ENCODE peak calls at places on chromosomes 12 and 14, in nine cellular contexts. One of them, this sample, is unnamed.

GRCh38 chr12:42960087-42960527 is 370.6 kb upstream of the PRICKLE1 start:
- DNase-seq in AG10803: no peak
- DNase-seq in cardiac fibroblast: no peak
- DNase-seq in fibroblast of pulmonary artery: no peak
- DNase-seq in fibroblast of lung: peak
- DNase-seq in GM12864: no peak
- DNase-seq in LNCaP clone FGC: no peak
- DNase-seq in H9: no peak
- DNase-seq in left ventricle myocardium inferior: no peak
- DNase-seq in this sample: peak

GRCh38 chr12:102095677-102096263 is 24.1 kb downstream of the NUP37 start:
- DNase-seq in LNCaP clone FGC: no peak
- DNase-seq in left ventricle myocardium inferior: no peak
- DNase-seq in AG10803: peak
- DNase-seq in fibroblast of pulmonary artery: peak
- DNase-seq in fibroblast of lung: peak
- DNase-seq in cardiac fibroblast: peak
- DNase-seq in GM12864: no peak
- DNase-seq in H9: no peak
- DNase-seq in this sample: peak

GRCh38 chr12:65533177-65533883 is 254.8 kb downstream of the MSRB3 start:
- DNase-seq in LNCaP clone FGC: no peak
- DNase-seq in fibroblast of pulmonary artery: peak
- DNase-seq in left ventricle myocardium inferior: no peak
- DNase-seq in GM12864: no peak
- DNase-seq in H9: no peak
- DNase-seq in AG10803: peak
- DNase-seq in fibroblast of lung: peak
- DNase-seq in cardiac fibroblast: no peak
- DNase-seq in this sample: peak

GRCh38 chr12:72201457-72201856 is 70.7 kb upstream of the TRHDE start:
- DNase-seq in cardiac fibroblast: no peak
- DNase-seq in fibroblast of pulmonary artery: no peak
- DNase-seq in H9: no peak
- DNase-seq in left ventricle myocardium inferior: no peak
- DNase-seq in fibroblast of lung: no peak
- DNase-seq in GM12864: no peak
- DNase-seq in LNCaP clone FGC: no peak
- DNase-seq in AG10803: no peak
- DNase-seq in this sample: no peak

GRCh38 chr12:2813214-2813554 is 716 bp downstream of the ITFG2 start:
- DNase-seq in fibroblast of pulmonary artery: no peak
- DNase-seq in fibroblast of lung: no peak
- DNase-seq in AG10803: no peak
- DNase-seq in H9: no peak
- DNase-seq in cardiac fibroblast: no peak
- DNase-seq in left ventricle myocardium inferior: no peak
- DNase-seq in LNCaP clone FGC: no peak
- DNase-seq in GM12864: no peak
- DNase-seq in this sample: no peak

GRCh38 chr14:101225729-101226152 is 322.2 kb upstream of the RTL1 start:
- DNase-seq in AG10803: no peak
- DNase-seq in LNCaP clone FGC: no peak
- DNase-seq in left ventricle myocardium inferior: no peak
- DNase-seq in fibroblast of pulmonary artery: no peak
- DNase-seq in cardiac fibroblast: no peak
- DNase-seq in GM12864: no peak
- DNase-seq in H9: no peak
- DNase-seq in fibroblast of lung: no peak
- DNase-seq in this sample: no peak

GRCh38 chr14:21136024-21136423 is 19.8 kb downstream of the OR5AU1 start:
- DNase-seq in left ventricle myocardium inferior: no peak
- DNase-seq in cardiac fibroblast: peak
- DNase-seq in LNCaP clone FGC: no peak
- DNase-seq in GM12864: no peak
- DNase-seq in H9: no peak
- DNase-seq in fibroblast of pulmonary artery: peak
- DNase-seq in AG10803: peak
- DNase-seq in fibroblast of lung: peak
- DNase-seq in this sample: peak

GRCh38 chr14:72699852-72700257 is 194.0 kb downstream of the DPF3 start:
- DNase-seq in fibroblast of lung: peak
- DNase-seq in cardiac fibroblast: peak
- DNase-seq in left ventricle myocardium inferior: peak
- DNase-seq in fibroblast of pulmonary artery: peak
- DNase-seq in LNCaP clone FGC: no peak
- DNase-seq in AG10803: peak
- DNase-seq in GM12864: no peak
- DNase-seq in H9: no peak
- DNase-seq in this sample: peak

GRCh38 chr12:85155791-85156190 is 119.6 kb downstream of the LRRIQ1 start:
- DNase-seq in GM12864: no peak
- DNase-seq in AG10803: peak
- DNase-seq in cardiac fibroblast: peak
- DNase-seq in fibroblast of pulmonary artery: peak
- DNase-seq in H9: no peak
- DNase-seq in fibroblast of lung: peak
- DNase-seq in left ventricle myocardium inferior: no peak
- DNase-seq in LNCaP clone FGC: peak
- DNase-seq in this sample: peak

GRCh38 chr12:108373111-108373510 is 34.0 kb upstream of the CMKLR1 start:
- DNase-seq in AG10803: no peak
- DNase-seq in fibroblast of lung: no peak
- DNase-seq in H9: no peak
- DNase-seq in left ventricle myocardium inferior: no peak
- DNase-seq in GM12864: no peak
- DNase-seq in LNCaP clone FGC: no peak
- DNase-seq in fibroblast of pulmonary artery: no peak
- DNase-seq in cardiac fibroblast: no peak
- DNase-seq in this sample: no peak

GRCh38 chr12:92290881-92291280 is 145.2 kb upstream of the BTG1 start:
- DNase-seq in cardiac fibroblast: no peak
- DNase-seq in LNCaP clone FGC: no peak
- DNase-seq in left ventricle myocardium inferior: no peak
- DNase-seq in AG10803: no peak
- DNase-seq in GM12864: no peak
- DNase-seq in H9: no peak
- DNase-seq in fibroblast of pulmonary artery: no peak
- DNase-seq in fibroblast of lung: peak
- DNase-seq in this sample: no peak

GRCh38 chr12:83323866-83324265 is 637.2 kb downstream of the TMTC2 start:
- DNase-seq in H9: no peak
- DNase-seq in fibroblast of lung: no peak
- DNase-seq in cardiac fibroblast: no peak
- DNase-seq in GM12864: no peak
- DNase-seq in LNCaP clone FGC: no peak
- DNase-seq in AG10803: no peak
- DNase-seq in fibroblast of pulmonary artery: no peak
- DNase-seq in left ventricle myocardium inferior: no peak
- DNase-seq in this sample: no peak

GRCh38 chr14:76546426-76547221 is 170.7 kb downstream of the ESRRB start:
- DNase-seq in cardiac fibroblast: no peak
- DNase-seq in GM12864: no peak
- DNase-seq in left ventricle myocardium inferior: no peak
- DNase-seq in LNCaP clone FGC: no peak
- DNase-seq in fibroblast of lung: no peak
- DNase-seq in AG10803: no peak
- DNase-seq in H9: peak
- DNase-seq in fibroblast of pulmonary artery: no peak
- DNase-seq in this sample: peak

GRCh38 chr14:21168055-21168454 is 12.2 kb upstream of the OR5AU1 start:
- DNase-seq in fibroblast of pulmonary artery: no peak
- DNase-seq in H9: no peak
- DNase-seq in LNCaP clone FGC: no peak
- DNase-seq in fibroblast of lung: peak
- DNase-seq in cardiac fibroblast: no peak
- DNase-seq in left ventricle myocardium inferior: no peak
- DNase-seq in GM12864: no peak
- DNase-seq in AG10803: no peak
- DNase-seq in this sample: no peak

GRCh38 chr14:103550451-103551337 is 11.8 kb downstream of the BAG5 start:
- DNase-seq in fibroblast of lung: no peak
- DNase-seq in cardiac fibroblast: no peak
- DNase-seq in GM12864: no peak
- DNase-seq in AG10803: no peak
- DNase-seq in fibroblast of pulmonary artery: no peak
- DNase-seq in H9: no peak
- DNase-seq in LNCaP clone FGC: no peak
- DNase-seq in left ventricle myocardium inferior: peak
- DNase-seq in this sample: no peak

GRCh38 chr14:92415969-92416368 is 93.0 kb downstream of the SLC24A4 start:
- DNase-seq in LNCaP clone FGC: no peak
- DNase-seq in H9: no peak
- DNase-seq in cardiac fibroblast: no peak
- DNase-seq in left ventricle myocardium inferior: no peak
- DNase-seq in fibroblast of lung: no peak
- DNase-seq in AG10803: no peak
- DNase-seq in GM12864: no peak
- DNase-seq in fibroblast of pulmonary artery: no peak
- DNase-seq in this sample: no peak

GRCh38 chr12:105507311-105508035 is 177.0 kb downstream of the C12orf75 start:
- DNase-seq in cardiac fibroblast: peak
- DNase-seq in H9: no peak
- DNase-seq in GM12864: no peak
- DNase-seq in AG10803: peak
- DNase-seq in fibroblast of pulmonary artery: peak
- DNase-seq in LNCaP clone FGC: no peak
- DNase-seq in fibroblast of lung: peak
- DNase-seq in left ventricle myocardium inferior: no peak
- DNase-seq in this sample: peak

GRCh38 chr14:71332476-71332875 is 425.2 kb downstream of the PCNX1 start:
- DNase-seq in left ventricle myocardium inferior: no peak
- DNase-seq in fibroblast of lung: no peak
- DNase-seq in AG10803: no peak
- DNase-seq in fibroblast of pulmonary artery: no peak
- DNase-seq in cardiac fibroblast: no peak
- DNase-seq in GM12864: no peak
- DNase-seq in LNCaP clone FGC: no peak
- DNase-seq in H9: no peak
- DNase-seq in this sample: no peak

GRCh38 chr12:6943387-6943718 is 263 bp upstream of the RNU7-1 start:
- DNase-seq in LNCaP clone FGC: peak
- DNase-seq in fibroblast of lung: peak
- DNase-seq in left ventricle myocardium inferior: peak
- DNase-seq in H9: peak
- DNase-seq in cardiac fibroblast: peak
- DNase-seq in AG10803: peak
- DNase-seq in fibroblast of pulmonary artery: peak
- DNase-seq in GM12864: peak
- DNase-seq in this sample: no peak

GRCh38 chr12:50314629-50315312 is 31.5 kb upstream of the LIMA1 start:
- DNase-seq in cardiac fibroblast: peak
- DNase-seq in H9: no peak
- DNase-seq in LNCaP clone FGC: no peak
- DNase-seq in GM12864: no peak
- DNase-seq in AG10803: peak
- DNase-seq in fibroblast of lung: peak
- DNase-seq in left ventricle myocardium inferior: no peak
- DNase-seq in fibroblast of pulmonary artery: peak
- DNase-seq in this sample: peak

GRCh38 chr12:97404549-97404948 is 58.1 kb upstream of the RMST start:
- DNase-seq in H9: peak
- DNase-seq in LNCaP clone FGC: peak
- DNase-seq in AG10803: peak
- DNase-seq in cardiac fibroblast: peak
- DNase-seq in GM12864: peak
- DNase-seq in fibroblast of pulmonary artery: peak
- DNase-seq in fibroblast of lung: peak
- DNase-seq in left ventricle myocardium inferior: no peak
- DNase-seq in this sample: peak
- TF ChIP-seq CTCF in H9: peak
- TF ChIP-seq CTCF in LNCaP clone FGC: peak
- TF ChIP-seq CTCF in AG10803: peak
- TF ChIP-seq CTCF in cardiac fibroblast: peak
- TF ChIP-seq CTCF in GM12864: peak
- TF ChIP-seq CTCF in fibroblast of pulmonary artery: peak
- TF ChIP-seq CTCF in fibroblast of lung: peak
- TF ChIP-seq CTCF in left ventricle myocardium inferior: peak
- TF ChIP-seq CTCF in this sample: peak

GRCh38 chr14:63182967-63183366 is 21.3 kb upstream of the RHOJ start:
- DNase-seq in left ventricle myocardium inferior: no peak
- DNase-seq in LNCaP clone FGC: no peak
- DNase-seq in fibroblast of lung: no peak
- DNase-seq in H9: no peak
- DNase-seq in AG10803: no peak
- DNase-seq in cardiac fibroblast: no peak
- DNase-seq in fibroblast of pulmonary artery: no peak
- DNase-seq in GM12864: no peak
- DNase-seq in this sample: peak
- TF ChIP-seq CTCF in left ventricle myocardium inferior: no peak
- TF ChIP-seq CTCF in LNCaP clone FGC: no peak
- TF ChIP-seq CTCF in fibroblast of lung: no peak
- TF ChIP-seq CTCF in H9: no peak
- TF ChIP-seq CTCF in AG10803: no peak
- TF ChIP-seq CTCF in cardiac fibroblast: no peak
- TF ChIP-seq CTCF in fibroblast of pulmonary artery: no peak
- TF ChIP-seq CTCF in GM12864: no peak
- TF ChIP-seq CTCF in this sample: no peak

GRCh38 chr12:124497039-124497438 is 70.4 kb downstream of the NCOR2 start:
- DNase-seq in cardiac fibroblast: peak
- DNase-seq in fibroblast of pulmonary artery: peak
- DNase-seq in H9: no peak
- DNase-seq in GM12864: no peak
- DNase-seq in fibroblast of lung: peak
- DNase-seq in left ventricle myocardium inferior: peak
- DNase-seq in LNCaP clone FGC: no peak
- DNase-seq in AG10803: peak
- DNase-seq in this sample: no peak
- TF ChIP-seq CTCF in cardiac fibroblast: no peak
- TF ChIP-seq CTCF in fibroblast of pulmonary artery: no peak
- TF ChIP-seq CTCF in H9: no peak
- TF ChIP-seq CTCF in GM12864: no peak
- TF ChIP-seq CTCF in fibroblast of lung: no peak
- TF ChIP-seq CTCF in left ventricle myocardium inferior: no peak
- TF ChIP-seq CTCF in LNCaP clone FGC: no peak
- TF ChIP-seq CTCF in AG10803: no peak
- TF ChIP-seq CTCF in this sample: no peak

DNA sequence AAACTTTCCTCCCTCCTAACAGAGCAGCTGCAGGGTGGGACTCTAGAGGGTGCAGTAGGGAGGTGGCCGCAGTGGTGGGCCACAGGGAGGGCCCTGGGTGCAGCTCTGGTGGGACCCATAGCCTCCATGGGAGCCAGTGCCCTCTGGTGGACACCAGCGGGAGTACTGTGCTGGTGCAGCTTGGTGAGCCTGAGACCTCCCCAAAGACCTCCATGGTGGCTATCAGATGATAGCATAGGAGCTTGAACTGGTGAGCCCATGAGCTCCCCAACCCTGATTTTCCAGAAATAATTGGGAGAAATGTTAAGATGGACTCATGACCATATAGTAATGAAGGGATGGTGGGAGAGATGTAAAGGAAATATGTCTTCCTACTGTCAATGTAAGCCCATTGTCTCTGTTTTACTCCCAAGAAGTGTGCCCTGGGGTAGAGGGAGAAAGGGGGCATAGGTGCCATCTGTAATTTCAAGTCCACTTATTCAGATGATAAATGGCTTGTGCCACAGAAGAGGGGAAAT is 98.7 kb downstream of the GAS2L3 start:
- DNase-seq in GM12864: peak
- DNase-seq in cardiac fibroblast: no peak
- DNase-seq in fibroblast of lung: no peak
- DNase-seq in LNCaP clone FGC: no peak
- DNase-seq in fibroblast of pulmonary artery: no peak
- DNase-seq in H9: peak
- DNase-seq in AG10803: no peak
- DNase-seq in left ventricle myocardium inferior: no peak
- DNase-seq in this sample: peak
- TF ChIP-seq CTCF in GM12864: peak
- TF ChIP-seq CTCF in cardiac fibroblast: peak
- TF ChIP-seq CTCF in fibroblast of lung: peak
- TF ChIP-seq CTCF in LNCaP clone FGC: peak
- TF ChIP-seq CTCF in fibroblast of pulmonary artery: peak
- TF ChIP-seq CTCF in H9: peak
- TF ChIP-seq CTCF in AG10803: peak
- TF ChIP-seq CTCF in left ventricle myocardium inferior: peak
- TF ChIP-seq CTCF in this sample: peak

This sample was measured in endothelial cell of umbilical vein.